ENCODE peak calls at places on chromosome 1, in nine cellular contexts. B is stimulated activated CD4-positive, alpha-beta T cell treated with anti-CD3 and anti-CD28 coated beads, TNF-alpha, amount 100 ng/mL, for 24 hours; O is T-cell; S is NAMALWA; X is LHCN-M2; J is left ventricle myocardium inferior; N is brain microvascular endothelial cell; V is iPS-NIHi11; P is anterior cingulate cortex. U is an unnamed sample.

GRCh38 chr1:181646723-181647122 is 163.4 kb downstream of the CACNA1E start:
- DNase-seq in B (no peak), O (no peak), S (no peak), X (no peak), J (no peak), N (no peak), V (no peak), P (no peak), U (no peak)

GRCh38 chr1:25647106-25647505 is 30.5 kb downstream of the MAN1C1 start:
- DNase-seq in B (no peak), O (no peak), S (no peak), X (no peak), J (no peak), N (no peak), V (no peak), P (no peak), U (no peak)

GRCh38 chr1:27575861-27576331 is 28.0 kb downstream of the AHDC1 start:
- DNase-seq in B (no peak), O (no peak), S (no peak), X (no peak), J (peak; percentile 85), N (no peak), V (peak; percentile 87), P (no peak), U (peak; percentile 52)

GRCh38 chr1:9615316-9616063 is 26.8 kb downstream of the TMEM201 start:
- DNase-seq in B (peak; percentile 50), O (peak; percentile 65), S (peak; percentile 82), X (peak; percentile 47), J (no peak), N (peak; percentile 21), V (peak; percentile 87), P (peak; percentile 42), U (no peak)

GRCh38 chr1:211813590-211813989 is 17.0 kb downstream of the LPGAT1 start:
- DNase-seq in B (no peak), O (no peak), S (no peak), X (no peak), J (peak; percentile 53), N (no peak), V (no peak), P (no peak), U (peak; percentile 32)

GRCh38 chr1:180397190-180397589 is 105.2 kb downstream of the ACBD6 start:
- DNase-seq in B (no peak), O (no peak), S (no peak), X (no peak), J (no peak), N (no peak), V (no peak), P (no peak), U (no peak)

GRCh38 chr1:235901461-235901860 is 34.8 kb upstream of the LYST start:
- DNase-seq in B (no peak), O (no peak), S (no peak), X (peak; percentile 72), J (no peak), N (peak; percentile 45), V (no peak), P (no peak), U (no peak)

GRCh38 chr1:94296018-94296417 is 58.6 kb upstream of the ARHGAP29 start:
- DNase-seq in B (no peak), O (no peak), S (no peak), X (peak; percentile 91), J (no peak), N (peak; percentile 88), V (no peak), P (no peak), U (no peak)

GRCh38 chr1:21539933-21540332 is 30.7 kb downstream of the ALPL start:
- DNase-seq in B (no peak), O (no peak), S (peak; percentile 18), X (no peak), J (peak; percentile 64), N (peak; percentile 23), V (peak; percentile 79), P (peak; percentile 33), U (no peak)

GRCh38 chr1:42740756-42741580 is 932 bp upstream of the CLDN19 start:
- DNase-seq in B (no peak), O (no peak), S (no peak), X (no peak), J (no peak), N (no peak), V (peak; percentile 46), P (no peak), U (no peak)

GRCh38 chr1:190436615-190437014 is 41.0 kb downstream of the BRINP3 start:
- DNase-seq in B (no peak), O (no peak), S (peak; percentile 68), X (peak; percentile 24), J (no peak), N (peak; percentile 3), V (no peak), P (no peak), U (no peak)

GRCh38 chr1:66450043-66450514 is 83.9 kb upstream of the SGIP1 start:
- DNase-seq in B (no peak), O (no peak), S (no peak), X (no peak), J (no peak), N (no peak), V (no peak), P (no peak), U (no peak)

GRCh38 chr1:27652505-27652904 is 17.5 kb upstream of the FGR start:
- DNase-seq in B (no peak), O (no peak), S (no peak), X (no peak), J (no peak), N (no peak), V (no peak), P (no peak), U (no peak)

GRCh38 chr1:27885114-27885528 is 12.8 kb downstream of the THEMIS2 start:
- DNase-seq in B (no peak), O (no peak), S (no peak), X (no peak), J (peak; percentile 30), N (no peak), V (no peak), P (no peak), U (no peak)

GRCh38 chr1:109786107-109786470 is 22.4 kb upstream of the EPS8L3 start:
- DNase-seq in B (no peak), O (no peak), S (no peak), X (no peak), J (peak; percentile 7), N (no peak), V (no peak), P (no peak), U (no peak)

GRCh38 chr1:28580706-28581530 is 11.1 kb upstream of the RAB42 start:
- DNase-seq in B (peak; percentile 42), O (peak; percentile 69), S (peak; percentile 68), X (peak; percentile 54), J (no peak), N (no peak), V (peak; percentile 57), P (no peak), U (no peak)

GRCh38 chr1:242205622-242206489 is 207.0 kb upstream of the MAP1LC3C start:
- DNase-seq in B (no peak), O (no peak), S (no peak), X (peak; percentile 53), J (no peak), N (no peak), V (no peak), P (no peak), U (peak; percentile 36)

GRCh38 chr1:153677718-153678518 is 570 bp upstream of the NPR1 start:
- DNase-seq in B (peak; percentile 56), O (peak; percentile 48), S (peak; percentile 77), X (peak; percentile 34), J (peak; percentile 49), N (peak; percentile 39), V (peak; percentile 74), P (peak; percentile 13), U (peak; percentile 1)

GRCh38 chr1:36913523-36914060 is 120.7 kb downstream of the GRIK3 start:
- DNase-seq in B (no peak), O (no peak), S (no peak), X (no peak), J (no peak), N (no peak), V (peak; percentile 58), P (no peak), U (no peak)

GRCh38 chr1:58586296-58586695 is 9.2 kb upstream of the TACSTD2 start:
- DNase-seq in B (no peak), O (no peak), S (no peak), X (peak; percentile 98), J (no peak), N (no peak), V (no peak), P (no peak), U (no peak)

GRCh38 chr1:204151562-204152309 is at the start of gene ETNK2:
- DNase-seq in B (peak; percentile 32), O (peak; percentile 69), S (no peak), X (no peak), J (peak; percentile 51), N (no peak), V (peak; percentile 95), P (peak; percentile 28), U (no peak)

GRCh38 chr1:229230136-229230892 is 40.6 kb upstream of the RAB4A start:
- DNase-seq in B (no peak), O (no peak), S (peak; percentile 18), X (no peak), J (no peak), N (no peak), V (no peak), P (no peak), U (no peak)

GRCh38 chr1:1428174-1428573 is 7.1 kb upstream of the ANKRD65 start:
- DNase-seq in B (no peak), O (no peak), S (no peak), X (no peak), J (no peak), N (no peak), V (peak; percentile 4), P (no peak), U (no peak)

GRCh38 chr1:23865543-23865930 is 2.6 kb downstream of the FUCA1 start:
- DNase-seq in B (no peak), O (no peak), S (no peak), X (peak; percentile 89), J (no peak), N (peak; percentile 45), V (no peak), P (no peak), U (no peak)

GRCh38 chr1:116460261-116460660 is 87.2 kb downstream of the ATP1A1 start:
- DNase-seq in B (no peak), O (no peak), S (no peak), X (no peak), J (no peak), N (no peak), V (no peak), P (no peak), U (no peak)

U was measured in hippocampal formation.